ENCODE peak calls at places on chromosomes 16 and 17, in four cellular contexts. Q, L, X and P are unnamed samples.

GRCh38 chr17:82528484-82529265 is 9.1 kb downstream of the FOXK2 start:
- DNase-seq in Q (no peak), L (no peak), X (no peak), P (no peak)

GRCh38 chr17:4605826-4606225 is 21.5 kb downstream of the SMTNL2 start:
- DNase-seq in L (no peak), X (peak), Q (no peak), P (no peak)

GRCh38 chr16:27452569-27453475 is 50.8 kb downstream of the IL21R start:
- DNase-seq in Q (no peak), L (no peak), X (peak), P (no peak)

GRCh38 chr17:74419862-74420492 is 11.9 kb upstream of the GPRC5C start:
- DNase-seq in L (no peak), X (no peak), Q (no peak), P (no peak)

GRCh38 chr17:80025140-80025539 is 10.5 kb downstream of the TBC1D16 start:
- DNase-seq in L (no peak), X (peak), Q (no peak), P (no peak)

GRCh38 chr16:80480664-80481063 is 60.1 kb upstream of the DYNLRB2 start:
- DNase-seq in Q (no peak), L (no peak), X (no peak), P (no peak)

GRCh38 chr17:307741-308507 is 44.7 kb downstream of the RPH3AL start:
- DNase-seq in X (no peak), Q (no peak), L (no peak), P (no peak)

GRCh38 chr16:84007946-84008345 is 34.6 kb downstream of the SLC38A8 start:
- DNase-seq in Q (no peak), L (no peak), X (no peak), P (no peak)

GRCh38 chr16:85386467-85387170 is 226.5 kb upstream of the GSE1 start:
- DNase-seq in Q (no peak), X (no peak), L (no peak), P (no peak)

GRCh38 chr17:44754276-44754675 is 4.5 kb upstream of the ADAM11 start:
- DNase-seq in L (no peak), X (peak), Q (no peak), P (no peak)

GRCh38 chr17:80716986-80717385 is 172.3 kb downstream of the RPTOR start:
- DNase-seq in Q (no peak), L (no peak), X (no peak), P (no peak)